ENCODE peak calls at places on chromosome 14, in nine cellular contexts. One of them, this sample, is unnamed.

GRCh38 chr14:68926236-68926635 is 52.9 kb downstream of the ACTN1 start:
- DNase-seq in upper lobe of left lung: no peak
- DNase-seq in Panc1: no peak
- DNase-seq in GM23338: peak
- DNase-seq in SK-N-SH: no peak
- DNase-seq in breast epithelium: no peak
- DNase-seq in HCT116: no peak
- DNase-seq in prostate gland: no peak
- DNase-seq in HL-60: no peak
- DNase-seq in this sample: no peak

GRCh38 chr14:23660290-23661226 is 24.4 kb downstream of the DHRS2 start:
- DNase-seq in upper lobe of left lung: no peak
- DNase-seq in Panc1: no peak
- DNase-seq in GM23338: no peak
- DNase-seq in SK-N-SH: no peak
- DNase-seq in breast epithelium: no peak
- DNase-seq in HCT116: no peak
- DNase-seq in prostate gland: no peak
- DNase-seq in HL-60: no peak
- DNase-seq in this sample: no peak

GRCh38 chr14:33987565-33988080 is 36.7 kb upstream of the EGLN3 start:
- DNase-seq in upper lobe of left lung: no peak
- DNase-seq in Panc1: no peak
- DNase-seq in GM23338: no peak
- DNase-seq in SK-N-SH: no peak
- DNase-seq in breast epithelium: no peak
- DNase-seq in HCT116: no peak
- DNase-seq in prostate gland: no peak
- DNase-seq in HL-60: no peak
- DNase-seq in this sample: no peak

GRCh38 chr14:67539116-67539515 is 6.0 kb downstream of the PLEKHH1 start:
- DNase-seq in upper lobe of left lung: no peak
- DNase-seq in Panc1: no peak
- DNase-seq in GM23338: peak
- DNase-seq in SK-N-SH: no peak
- DNase-seq in breast epithelium: no peak
- DNase-seq in HCT116: no peak
- DNase-seq in prostate gland: no peak
- DNase-seq in HL-60: no peak
- DNase-seq in this sample: no peak

GRCh38 chr14:102778616-102779351 is 1.5 kb downstream of the TRAF3 start:
- DNase-seq in upper lobe of left lung: no peak
- DNase-seq in Panc1: no peak
- DNase-seq in GM23338: no peak
- DNase-seq in SK-N-SH: no peak
- DNase-seq in breast epithelium: no peak
- DNase-seq in HCT116: no peak
- DNase-seq in prostate gland: no peak
- DNase-seq in HL-60: no peak
- DNase-seq in this sample: no peak

GRCh38 chr14:45426685-45427282 is 173.8 kb upstream of the MIS18BP1 start:
- DNase-seq in upper lobe of left lung: no peak
- DNase-seq in Panc1: peak
- DNase-seq in GM23338: peak
- DNase-seq in SK-N-SH: peak
- DNase-seq in breast epithelium: no peak
- DNase-seq in HCT116: peak
- DNase-seq in prostate gland: no peak
- DNase-seq in HL-60: no peak
- DNase-seq in this sample: no peak

GRCh38 chr14:91388551-91388975 is 29.1 kb downstream of the CCDC88C start:
- DNase-seq in upper lobe of left lung: peak
- DNase-seq in Panc1: no peak
- DNase-seq in GM23338: no peak
- DNase-seq in SK-N-SH: no peak
- DNase-seq in breast epithelium: no peak
- DNase-seq in HCT116: no peak
- DNase-seq in prostate gland: no peak
- DNase-seq in HL-60: peak
- DNase-seq in this sample: no peak

GRCh38 chr14:51652168-51653095 is 722 bp downstream of the FRMD6 start:
- DNase-seq in upper lobe of left lung: peak
- DNase-seq in Panc1: no peak
- DNase-seq in GM23338: peak
- DNase-seq in SK-N-SH: peak
- DNase-seq in breast epithelium: no peak
- DNase-seq in HCT116: no peak
- DNase-seq in prostate gland: peak
- DNase-seq in HL-60: no peak
- DNase-seq in this sample: no peak

GRCh38 chr14:81435578-81436295 is 35.6 kb upstream of the STON2 start:
- DNase-seq in upper lobe of left lung: peak
- DNase-seq in Panc1: no peak
- DNase-seq in GM23338: peak
- DNase-seq in SK-N-SH: peak
- DNase-seq in breast epithelium: no peak
- DNase-seq in HCT116: no peak
- DNase-seq in prostate gland: no peak
- DNase-seq in HL-60: no peak
- DNase-seq in this sample: no peak

GRCh38 chr14:85572021-85572420 is 42.1 kb downstream of the FLRT2 start:
- DNase-seq in upper lobe of left lung: no peak
- DNase-seq in Panc1: no peak
- DNase-seq in GM23338: no peak
- DNase-seq in SK-N-SH: no peak
- DNase-seq in breast epithelium: no peak
- DNase-seq in HCT116: no peak
- DNase-seq in prostate gland: no peak
- DNase-seq in HL-60: no peak
- DNase-seq in this sample: no peak

GRCh38 chr14:54902143-54902520 is 494 bp downstream of the GCH1 start:
- DNase-seq in upper lobe of left lung: peak
- DNase-seq in Panc1: no peak
- DNase-seq in GM23338: peak
- DNase-seq in SK-N-SH: peak
- DNase-seq in breast epithelium: peak
- DNase-seq in HCT116: peak
- DNase-seq in prostate gland: peak
- DNase-seq in HL-60: peak
- DNase-seq in this sample: peak

GRCh38 chr14:53376064-53376463 is 222.9 kb upstream of the DDHD1 start:
- DNase-seq in upper lobe of left lung: no peak
- DNase-seq in Panc1: no peak
- DNase-seq in GM23338: no peak
- DNase-seq in SK-N-SH: no peak
- DNase-seq in breast epithelium: no peak
- DNase-seq in HCT116: no peak
- DNase-seq in prostate gland: no peak
- DNase-seq in HL-60: no peak
- DNase-seq in this sample: no peak

GRCh38 chr14:53380041-53380440 is 226.9 kb upstream of the DDHD1 start:
- DNase-seq in upper lobe of left lung: no peak
- DNase-seq in Panc1: no peak
- DNase-seq in GM23338: no peak
- DNase-seq in SK-N-SH: no peak
- DNase-seq in breast epithelium: no peak
- DNase-seq in HCT116: no peak
- DNase-seq in prostate gland: no peak
- DNase-seq in HL-60: no peak
- DNase-seq in this sample: no peak

GRCh38 chr14:53375573-53375972 is 222.4 kb upstream of the DDHD1 start:
- DNase-seq in upper lobe of left lung: no peak
- DNase-seq in Panc1: no peak
- DNase-seq in GM23338: no peak
- DNase-seq in SK-N-SH: no peak
- DNase-seq in breast epithelium: no peak
- DNase-seq in HCT116: no peak
- DNase-seq in prostate gland: no peak
- DNase-seq in HL-60: no peak
- DNase-seq in this sample: no peak

GRCh38 chr14:53380508-53381225 is 227.5 kb upstream of the DDHD1 start:
- DNase-seq in upper lobe of left lung: no peak
- DNase-seq in Panc1: no peak
- DNase-seq in GM23338: no peak
- DNase-seq in SK-N-SH: no peak
- DNase-seq in breast epithelium: no peak
- DNase-seq in HCT116: no peak
- DNase-seq in prostate gland: no peak
- DNase-seq in HL-60: no peak
- DNase-seq in this sample: no peak

DNA sequence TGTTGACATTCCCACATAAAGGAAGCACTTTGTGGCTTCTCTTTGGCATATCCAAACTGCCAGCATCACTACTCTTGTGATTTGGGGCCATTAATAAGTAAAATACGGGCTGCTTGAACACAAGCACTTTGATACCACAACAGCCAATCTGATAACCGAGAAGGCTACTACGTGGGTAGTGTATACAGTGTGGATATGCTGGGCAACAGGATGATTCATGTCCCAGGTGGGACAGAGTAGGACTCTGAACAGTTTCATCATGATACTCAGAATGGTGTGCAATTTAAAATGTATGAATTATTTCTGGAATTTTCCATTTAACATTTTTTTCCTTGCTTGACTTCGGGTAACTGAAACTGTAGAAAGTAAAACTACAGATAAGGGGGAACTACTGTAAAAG is 225.0 kb upstream of the DDHD1 start:
- DNase-seq in upper lobe of left lung: no peak
- DNase-seq in Panc1: no peak
- DNase-seq in GM23338: no peak
- DNase-seq in SK-N-SH: no peak
- DNase-seq in breast epithelium: no peak
- DNase-seq in HCT116: no peak
- DNase-seq in prostate gland: no peak
- DNase-seq in HL-60: no peak
- DNase-seq in this sample: no peak
- TF ChIP-seq POLR2AphosphoS5 in upper lobe of left lung: no peak
- TF ChIP-seq POLR2AphosphoS5 in Panc1: no peak
- TF ChIP-seq POLR2AphosphoS5 in GM23338: no peak
- TF ChIP-seq POLR2AphosphoS5 in SK-N-SH: no peak
- TF ChIP-seq POLR2AphosphoS5 in breast epithelium: no peak
- TF ChIP-seq POLR2AphosphoS5 in HCT116: no peak
- TF ChIP-seq POLR2AphosphoS5 in prostate gland: no peak
- TF ChIP-seq POLR2AphosphoS5 in HL-60: no peak
- TF ChIP-seq POLR2AphosphoS5 in this sample: no peak

DNA sequence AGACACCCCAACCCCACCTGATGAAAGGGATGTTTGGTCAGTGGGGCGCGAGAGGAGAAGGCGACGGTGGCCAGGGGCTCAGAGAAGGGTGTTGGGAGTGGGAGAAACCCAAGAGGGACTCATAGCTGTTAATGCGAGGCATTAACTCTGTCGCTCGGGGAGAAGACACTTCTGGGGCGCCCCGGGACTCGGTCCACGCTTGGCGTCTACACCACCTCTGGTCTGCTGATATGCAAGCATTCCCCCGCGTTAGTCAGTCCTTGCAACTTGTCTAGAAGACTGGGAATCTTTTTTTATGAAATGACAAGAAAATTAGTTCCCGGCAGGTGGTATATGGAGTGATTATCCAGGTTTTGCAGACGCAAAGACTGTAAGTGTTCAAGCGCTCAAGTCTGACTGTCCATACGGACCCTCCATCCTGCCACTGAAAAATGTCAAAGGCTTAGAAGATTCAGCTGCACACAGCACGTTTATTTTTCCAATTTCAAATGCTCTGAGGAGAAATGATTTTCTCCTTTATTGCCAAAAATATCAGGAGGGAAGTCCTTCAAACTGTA is 385 bp upstream of the SLC35F4 start:
- DNase-seq in upper lobe of left lung: no peak
- DNase-seq in Panc1: no peak
- DNase-seq in GM23338: peak
- DNase-seq in SK-N-SH: no peak
- DNase-seq in breast epithelium: no peak
- DNase-seq in HCT116: no peak
- DNase-seq in prostate gland: no peak
- DNase-seq in HL-60: no peak
- DNase-seq in this sample: no peak
- H3K4me3 ChIP-seq in upper lobe of left lung: no peak
- H3K4me3 ChIP-seq in Panc1: no peak
- H3K4me3 ChIP-seq in GM23338: peak
- H3K4me3 ChIP-seq in SK-N-SH: no peak
- H3K4me3 ChIP-seq in breast epithelium: no peak
- H3K4me3 ChIP-seq in HCT116: no peak
- H3K4me3 ChIP-seq in prostate gland: peak
- H3K4me3 ChIP-seq in HL-60: no peak
- H3K4me3 ChIP-seq in this sample: peak

DNA sequence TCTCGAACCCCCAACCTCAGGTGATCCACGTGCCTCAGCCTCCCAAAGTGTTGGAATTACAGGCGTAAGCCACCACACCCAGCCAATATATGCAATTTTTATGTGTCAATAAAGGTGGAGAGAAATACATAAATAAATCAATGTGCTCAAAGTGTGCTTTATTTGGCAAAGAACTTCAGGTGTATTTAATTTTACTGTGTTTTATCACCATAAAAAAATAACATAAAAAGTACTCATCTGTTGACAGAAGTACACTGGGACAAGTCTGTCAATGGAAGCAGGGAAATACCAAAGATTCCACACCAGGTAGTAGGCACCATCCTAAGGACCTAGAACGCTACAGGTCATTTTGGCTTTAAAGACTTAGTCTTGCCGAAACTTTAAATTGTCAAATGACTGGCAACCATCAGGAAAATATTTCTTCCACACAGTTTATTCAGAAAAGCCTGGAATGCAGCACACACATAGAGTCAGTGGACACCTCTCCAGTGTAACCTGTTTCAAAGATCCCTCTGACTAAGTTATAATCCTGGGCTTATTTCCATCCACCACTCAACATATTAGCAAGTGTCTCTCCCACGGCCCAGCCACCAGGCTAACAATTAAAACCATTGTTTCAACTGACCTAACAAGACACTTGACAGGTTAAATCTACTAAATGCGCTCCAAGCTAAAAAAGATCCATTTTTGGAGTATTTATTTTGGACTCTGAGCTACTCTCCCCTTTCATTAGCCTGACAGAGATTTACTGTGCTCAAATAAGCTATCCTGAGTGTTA is 4.2 kb downstream of the ERO1A start:
- DNase-seq in upper lobe of left lung: no peak
- DNase-seq in Panc1: no peak
- DNase-seq in GM23338: no peak
- DNase-seq in SK-N-SH: no peak
- DNase-seq in breast epithelium: no peak
- DNase-seq in HCT116: no peak
- DNase-seq in prostate gland: no peak
- DNase-seq in HL-60: no peak
- DNase-seq in this sample: no peak
- TF ChIP-seq POLR2AphosphoS5 in upper lobe of left lung: no peak
- TF ChIP-seq POLR2AphosphoS5 in Panc1: no peak
- TF ChIP-seq POLR2AphosphoS5 in GM23338: no peak
- TF ChIP-seq POLR2AphosphoS5 in SK-N-SH: no peak
- TF ChIP-seq POLR2AphosphoS5 in breast epithelium: no peak
- TF ChIP-seq POLR2AphosphoS5 in HCT116: no peak
- TF ChIP-seq POLR2AphosphoS5 in prostate gland: peak
- TF ChIP-seq POLR2AphosphoS5 in HL-60: no peak
- TF ChIP-seq POLR2AphosphoS5 in this sample: no peak

DNA sequence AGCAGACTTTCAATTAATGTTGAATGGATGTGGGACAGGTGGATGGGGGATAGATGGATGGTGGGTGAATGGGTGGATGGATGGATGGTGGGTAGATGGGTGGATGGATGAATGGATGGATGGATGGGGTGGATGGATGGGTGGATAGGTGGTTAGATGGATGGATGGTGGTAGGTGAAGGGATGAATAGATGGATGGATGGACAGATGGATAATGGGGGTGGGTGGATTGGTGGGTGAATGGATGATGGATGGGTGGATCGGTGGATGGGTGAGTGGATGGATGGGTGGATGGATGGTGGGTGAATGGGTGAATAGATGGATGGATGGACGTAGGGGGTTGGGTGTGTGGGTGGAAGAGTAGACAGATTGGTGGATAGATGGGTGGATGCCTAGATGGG is 14.0 kb upstream of the INF2 start:
- DNase-seq in upper lobe of left lung: no peak
- DNase-seq in Panc1: no peak
- DNase-seq in GM23338: no peak
- DNase-seq in SK-N-SH: no peak
- DNase-seq in breast epithelium: no peak
- DNase-seq in HCT116: no peak
- DNase-seq in prostate gland: no peak
- DNase-seq in HL-60: no peak
- DNase-seq in this sample: no peak
- H3K4me3 ChIP-seq in upper lobe of left lung: no peak
- H3K4me3 ChIP-seq in Panc1: no peak
- H3K4me3 ChIP-seq in GM23338: no peak
- H3K4me3 ChIP-seq in SK-N-SH: no peak
- H3K4me3 ChIP-seq in breast epithelium: no peak
- H3K4me3 ChIP-seq in HCT116: no peak
- H3K4me3 ChIP-seq in prostate gland: no peak
- H3K4me3 ChIP-seq in HL-60: no peak
- H3K4me3 ChIP-seq in this sample: no peak